ENCODE peak calls at places on chromosomes 2 and 18, in eight cellular contexts. C is choroid plexus epithelial cell; A is heart left ventricle; R is OCI-LY7; E is GM12865; W is activated CD8-positive, alpha-beta T cell treated with anti-CD3 and anti-CD28 coated beads for 36 hours; X is left lung; L is adrenal gland. D is an unnamed sample.

GRCh38 chr2:121335294-121336290 is 50.6 kb upstream of the TFCP2L1 start:
- DNase-seq in C (peak; percentile 30), L (no peak), X (no peak), E (no peak), A (no peak), R (peak; percentile 24), W (no peak), D (no peak)

GRCh38 chr18:50158866-50159653 is 35.9 kb downstream of the MYO5B start:
- DNase-seq in L (no peak), W (no peak), X (no peak), C (no peak), R (no peak), A (no peak), E (no peak), D (no peak)

GRCh38 chr2:230441188-230441897 is 25.3 kb downstream of the SP100 start:
- DNase-seq in X (no peak), R (peak; percentile 15), L (peak; percentile 39), W (peak; percentile 82), A (no peak), C (peak; percentile 82), E (peak; percentile 71), D (peak; percentile 54)

GRCh38 chr2:143451622-143452021 is 322.4 kb downstream of the ARHGAP15 start:
- DNase-seq in W (peak; percentile 13), E (no peak), A (no peak), R (no peak), C (no peak), X (no peak), L (no peak), D (no peak)

GRCh38 chr2:27960237-27960912 is 69.8 kb downstream of the BABAM2 start:
- DNase-seq in L (no peak), W (peak; percentile 23), A (no peak), E (no peak), C (peak; percentile 93), X (no peak), R (no peak), D (no peak)

GRCh38 chr2:61793389-61793836 is 60.4 kb downstream of the FAM161A start:
- DNase-seq in C (peak; percentile 72), A (peak; percentile 29), R (peak; percentile 86), L (peak; percentile 78), E (peak; percentile 87), W (peak; percentile 87), X (peak; percentile 51), D (peak; percentile 60)

GRCh38 chr2:160076935-160077334 is 14.5 kb upstream of the PLA2R1 start:
- DNase-seq in R (peak; percentile 22), L (no peak), W (no peak), E (no peak), C (no peak), A (no peak), X (no peak), D (no peak)

GRCh38 chr18:28048612-28049011 is 128.3 kb downstream of the CDH2 start:
- DNase-seq in C (no peak), R (no peak), E (no peak), X (no peak), L (no peak), A (no peak), W (no peak), D (no peak)

GRCh38 chr2:235576337-235576910 is 82.6 kb downstream of the AGAP1 start:
- DNase-seq in L (no peak), X (no peak), W (no peak), R (no peak), A (no peak), E (no peak), C (no peak), D (no peak)

GRCh38 chr18:28043631-28044030 is 133.3 kb downstream of the CDH2 start:
- DNase-seq in E (no peak), C (no peak), L (no peak), X (no peak), R (no peak), A (no peak), W (no peak), D (no peak)

GRCh38 chr2:60550984-60551240 is 2.5 kb downstream of the BCL11A start:
- DNase-seq in A (no peak), E (no peak), C (no peak), X (no peak), R (no peak), L (no peak), W (no peak), D (no peak)

GRCh38 chr18:79812052-79812451 is 14.3 kb downstream of the KCNG2 start:
- DNase-seq in A (no peak), W (no peak), R (no peak), E (no peak), L (no peak), C (no peak), X (no peak), D (no peak)

GRCh38 chr2:191151315-191151698 is 513 bp upstream of the STAT4 start:
- DNase-seq in R (no peak), E (no peak), X (no peak), W (peak; percentile 52), C (no peak), L (no peak), A (no peak), D (no peak)

GRCh38 chr2:30756051-30756719 is 51.1 kb downstream of the CAPN13 start:
- DNase-seq in C (peak; percentile 2), R (no peak), L (peak; percentile 4), X (peak; percentile 15), E (no peak), A (no peak), W (no peak), D (no peak)

GRCh38 chr2:16118611-16119590 is 178.6 kb downstream of the MYCN start:
- DNase-seq in E (no peak), W (no peak), A (no peak), X (no peak), L (no peak), R (no peak), C (no peak), D (no peak)

GRCh38 chr2:24971300-24971549 is 530 bp downstream of the DNAJC27 start:
- DNase-seq in A (no peak), W (peak; percentile 53), R (no peak), E (no peak), C (no peak), L (peak; percentile 35), X (no peak), D (no peak)

GRCh38 chr2:231490801-231491200 is 26.5 kb upstream of the NCL start:
- DNase-seq in C (no peak), E (no peak), R (no peak), L (no peak), W (no peak), A (no peak), X (no peak), D (no peak)

GRCh38 chr18:9097349-9097748 is 5.2 kb upstream of the NDUFV2 start:
- DNase-seq in R (no peak), W (no peak), A (no peak), L (no peak), X (no peak), C (no peak), E (no peak), D (no peak)

GRCh38 chr2:8986327-8986976 is 17.0 kb downstream of the MBOAT2 start:
- DNase-seq in W (peak; percentile 49), R (peak; percentile 50), L (no peak), X (no peak), A (no peak), E (peak; percentile 43), C (no peak), D (no peak)
- TF ChIP-seq CTCF in W (peak; percentile 24), R (peak; percentile 81), L (no peak), X (no peak), A (no peak), E (peak; percentile 44), C (peak; percentile 49), D (no peak)

DNA sequence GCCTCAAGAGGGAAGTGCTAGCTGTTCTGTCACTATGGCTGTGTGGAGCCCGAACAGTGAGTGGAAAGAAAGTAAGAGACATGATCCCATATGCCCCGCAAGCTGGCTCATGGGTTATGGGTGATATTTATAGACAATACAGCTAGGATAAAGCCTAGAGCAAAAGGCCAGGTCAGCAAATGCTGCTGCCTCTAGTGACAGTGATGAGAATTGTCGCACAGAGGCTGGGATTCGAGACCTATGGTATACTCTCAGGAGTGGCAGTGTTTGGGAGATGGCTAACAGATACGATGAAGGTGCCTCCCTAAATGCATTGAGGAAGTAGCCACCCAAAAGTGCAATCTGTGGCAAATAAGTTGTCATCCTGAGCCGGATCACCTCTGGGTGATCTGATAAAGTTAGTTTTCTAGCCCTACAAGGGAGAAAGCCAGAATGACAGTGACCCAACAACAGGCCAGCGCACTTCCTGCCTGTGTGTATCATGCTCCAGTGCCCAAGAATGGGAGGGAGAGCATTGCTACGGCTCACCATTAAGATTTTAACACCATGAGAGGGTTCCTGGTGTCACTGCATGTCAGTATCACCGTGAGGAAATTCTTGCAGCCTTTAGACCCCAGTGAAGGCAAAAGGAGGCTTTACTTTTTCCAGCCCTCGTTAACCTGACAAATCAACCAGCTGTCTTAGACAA is 92.3 kb upstream of the TGFA start:
- DNase-seq in E (peak; percentile 5), L (no peak), X (no peak), A (no peak), W (no peak), R (peak; percentile 18), C (no peak), D (no peak)
- TF ChIP-seq CTCF in E (no peak), L (no peak), X (no peak), A (no peak), W (peak; percentile 21), R (peak; percentile 51), C (peak; percentile 14), D (no peak)

GRCh38 chr2:156219491-156220100 is 112.9 kb downstream of the NR4A2 start:
- DNase-seq in L (no peak), E (no peak), R (no peak), C (no peak), X (no peak), A (no peak), W (no peak), D (no peak)

GRCh38 chr2:156211318-156211717 is 121.2 kb downstream of the NR4A2 start:
- DNase-seq in W (no peak), E (no peak), A (no peak), X (no peak), C (no peak), R (no peak), L (no peak), D (no peak)

GRCh38 chr2:156215656-156216055 is 116.9 kb downstream of the NR4A2 start:
- DNase-seq in C (no peak), R (no peak), E (no peak), W (no peak), L (no peak), A (no peak), X (no peak), D (no peak)
- TF ChIP-seq CTCF in C (no peak), R (no peak), E (no peak), W (no peak), L (no peak), A (no peak), X (no peak), D (no peak)

GRCh38 chr2:128530025-128530573 is 211.4 kb upstream of the HS6ST1 start:
- DNase-seq in L (no peak), E (no peak), A (no peak), R (no peak), C (no peak), X (no peak), W (no peak), D (no peak)

GRCh38 chr2:128534688-128535392 is 216.2 kb upstream of the HS6ST1 start:
- DNase-seq in X (no peak), E (no peak), L (peak; percentile 60), A (no peak), W (no peak), R (no peak), C (no peak), D (no peak)

GRCh38 chr2:128528133-128528532 is 209.5 kb upstream of the HS6ST1 start:
- DNase-seq in L (no peak), X (no peak), W (no peak), C (no peak), A (no peak), R (no peak), E (no peak), D (no peak)

GRCh38 chr2:128533101-128533500 is 214.4 kb upstream of the HS6ST1 start:
- DNase-seq in L (no peak), A (no peak), X (no peak), C (no peak), R (no peak), E (no peak), W (no peak), D (no peak)

GRCh38 chr2:128531856-128532255 is 213.2 kb upstream of the HS6ST1 start:
- DNase-seq in E (no peak), A (no peak), W (no peak), R (no peak), X (no peak), C (no peak), L (no peak), D (no peak)
- TF ChIP-seq CTCF in E (no peak), A (no peak), W (no peak), R (peak; percentile 63), X (no peak), C (no peak), L (no peak), D (no peak)

D was measured in natural killer cell.